ENCODE peak calls at places on chromosomes 11 and 22, in six cellular contexts. One of them, this sample, is unnamed.
A peak's percentile ranks its signal among the peaks of the same experiment; 100 is the strongest.

GRCh38 chr11:13210424-13210823 is 67.2 kb upstream of the BMAL1 start:
- DNase-seq in HuH-7: peak; percentile 20
- DNase-seq in stimulated activated CD4-positive, alpha-beta T cell treated with anti-CD3 and anti-CD28 coated beads, Interleukin-1b, Interleukin-23, amount 100 ng/mL, for 24 hours: no peak
- DNase-seq in effector CD4-positive, alpha-beta T cell: peak; percentile 10
- DNase-seq in occipital lobe: peak; percentile 49
- DNase-seq in activated T-cell treated with anti-CD3 and anti-CD28 coated beads for 1 hour: no peak
- DNase-seq in this sample: peak; percentile 70

GRCh38 chr11:6539748-6540268 is 42.7 kb downstream of the DNHD1 start:
- DNase-seq in HuH-7: no peak
- DNase-seq in occipital lobe: no peak
- DNase-seq in stimulated activated CD4-positive, alpha-beta T cell treated with anti-CD3 and anti-CD28 coated beads, Interleukin-1b, Interleukin-23, amount 100 ng/mL, for 24 hours: no peak
- DNase-seq in activated T-cell treated with anti-CD3 and anti-CD28 coated beads for 1 hour: no peak
- DNase-seq in effector CD4-positive, alpha-beta T cell: no peak
- DNase-seq in this sample: no peak

GRCh38 chr22:45991108-45991507 is 14.1 kb upstream of the WNT7B start:
- DNase-seq in stimulated activated CD4-positive, alpha-beta T cell treated with anti-CD3 and anti-CD28 coated beads, Interleukin-1b, Interleukin-23, amount 100 ng/mL, for 24 hours: no peak
- DNase-seq in HuH-7: no peak
- DNase-seq in occipital lobe: no peak
- DNase-seq in effector CD4-positive, alpha-beta T cell: no peak
- DNase-seq in activated T-cell treated with anti-CD3 and anti-CD28 coated beads for 1 hour: no peak
- DNase-seq in this sample: no peak

GRCh38 chr11:119689318-119689717 is 39.7 kb downstream of the NECTIN1 start:
- DNase-seq in effector CD4-positive, alpha-beta T cell: no peak
- DNase-seq in occipital lobe: no peak
- DNase-seq in activated T-cell treated with anti-CD3 and anti-CD28 coated beads for 1 hour: no peak
- DNase-seq in HuH-7: no peak
- DNase-seq in stimulated activated CD4-positive, alpha-beta T cell treated with anti-CD3 and anti-CD28 coated beads, Interleukin-1b, Interleukin-23, amount 100 ng/mL, for 24 hours: no peak
- DNase-seq in this sample: no peak

GRCh38 chr11:75100314-75100713 is 3.6 kb upstream of the OR2AT4 start:
- DNase-seq in effector CD4-positive, alpha-beta T cell: no peak
- DNase-seq in occipital lobe: no peak
- DNase-seq in activated T-cell treated with anti-CD3 and anti-CD28 coated beads for 1 hour: no peak
- DNase-seq in HuH-7: peak; percentile 21
- DNase-seq in stimulated activated CD4-positive, alpha-beta T cell treated with anti-CD3 and anti-CD28 coated beads, Interleukin-1b, Interleukin-23, amount 100 ng/mL, for 24 hours: peak; percentile 25
- DNase-seq in this sample: no peak

GRCh38 chr11:114163231-114163631 is 103.7 kb downstream of the ZBTB16 start:
- DNase-seq in effector CD4-positive, alpha-beta T cell: no peak
- DNase-seq in occipital lobe: no peak
- DNase-seq in stimulated activated CD4-positive, alpha-beta T cell treated with anti-CD3 and anti-CD28 coated beads, Interleukin-1b, Interleukin-23, amount 100 ng/mL, for 24 hours: no peak
- DNase-seq in HuH-7: no peak
- DNase-seq in activated T-cell treated with anti-CD3 and anti-CD28 coated beads for 1 hour: no peak
- DNase-seq in this sample: no peak

GRCh38 chr11:117724104-117724503 is 72.9 kb downstream of the DSCAML1 start:
- DNase-seq in occipital lobe: no peak
- DNase-seq in stimulated activated CD4-positive, alpha-beta T cell treated with anti-CD3 and anti-CD28 coated beads, Interleukin-1b, Interleukin-23, amount 100 ng/mL, for 24 hours: no peak
- DNase-seq in activated T-cell treated with anti-CD3 and anti-CD28 coated beads for 1 hour: no peak
- DNase-seq in HuH-7: no peak
- DNase-seq in effector CD4-positive, alpha-beta T cell: no peak
- DNase-seq in this sample: peak; percentile 83

GRCh38 chr22:19060356-19061009 is 61.7 kb downstream of the DGCR2 start:
- DNase-seq in HuH-7: no peak
- DNase-seq in stimulated activated CD4-positive, alpha-beta T cell treated with anti-CD3 and anti-CD28 coated beads, Interleukin-1b, Interleukin-23, amount 100 ng/mL, for 24 hours: no peak
- DNase-seq in activated T-cell treated with anti-CD3 and anti-CD28 coated beads for 1 hour: no peak
- DNase-seq in effector CD4-positive, alpha-beta T cell: no peak
- DNase-seq in occipital lobe: no peak
- DNase-seq in this sample: no peak

GRCh38 chr11:8291421-8292350 is 28.0 kb upstream of the LMO1 start:
- DNase-seq in activated T-cell treated with anti-CD3 and anti-CD28 coated beads for 1 hour: no peak
- DNase-seq in occipital lobe: no peak
- DNase-seq in effector CD4-positive, alpha-beta T cell: no peak
- DNase-seq in HuH-7: no peak
- DNase-seq in stimulated activated CD4-positive, alpha-beta T cell treated with anti-CD3 and anti-CD28 coated beads, Interleukin-1b, Interleukin-23, amount 100 ng/mL, for 24 hours: no peak
- DNase-seq in this sample: no peak

GRCh38 chr11:66853242-66854229 is 3.3 kb upstream of the LRFN4 start:
- DNase-seq in effector CD4-positive, alpha-beta T cell: no peak
- DNase-seq in occipital lobe: no peak
- DNase-seq in stimulated activated CD4-positive, alpha-beta T cell treated with anti-CD3 and anti-CD28 coated beads, Interleukin-1b, Interleukin-23, amount 100 ng/mL, for 24 hours: no peak
- DNase-seq in HuH-7: no peak
- DNase-seq in activated T-cell treated with anti-CD3 and anti-CD28 coated beads for 1 hour: no peak
- DNase-seq in this sample: no peak

GRCh38 chr22:38174626-38175025 is 7.0 kb downstream of the PLA2G6 start:
- DNase-seq in occipital lobe: no peak
- DNase-seq in effector CD4-positive, alpha-beta T cell: no peak
- DNase-seq in HuH-7: no peak
- DNase-seq in stimulated activated CD4-positive, alpha-beta T cell treated with anti-CD3 and anti-CD28 coated beads, Interleukin-1b, Interleukin-23, amount 100 ng/mL, for 24 hours: no peak
- DNase-seq in activated T-cell treated with anti-CD3 and anti-CD28 coated beads for 1 hour: no peak
- DNase-seq in this sample: no peak

GRCh38 chr11:16867097-16867496 is 128.7 kb downstream of the C11orf58 start:
- DNase-seq in effector CD4-positive, alpha-beta T cell: no peak
- DNase-seq in occipital lobe: no peak
- DNase-seq in stimulated activated CD4-positive, alpha-beta T cell treated with anti-CD3 and anti-CD28 coated beads, Interleukin-1b, Interleukin-23, amount 100 ng/mL, for 24 hours: no peak
- DNase-seq in activated T-cell treated with anti-CD3 and anti-CD28 coated beads for 1 hour: no peak
- DNase-seq in HuH-7: no peak
- DNase-seq in this sample: no peak

GRCh38 chr11:57674251-57674650 is 6.3 kb downstream of the ZDHHC5 start:
- DNase-seq in HuH-7: no peak
- DNase-seq in effector CD4-positive, alpha-beta T cell: no peak
- DNase-seq in occipital lobe: no peak
- DNase-seq in activated T-cell treated with anti-CD3 and anti-CD28 coated beads for 1 hour: no peak
- DNase-seq in stimulated activated CD4-positive, alpha-beta T cell treated with anti-CD3 and anti-CD28 coated beads, Interleukin-1b, Interleukin-23, amount 100 ng/mL, for 24 hours: no peak
- DNase-seq in this sample: no peak

GRCh38 chr11:3866206-3866605 is 10.7 kb downstream of the STIM1 start:
- DNase-seq in occipital lobe: no peak
- DNase-seq in activated T-cell treated with anti-CD3 and anti-CD28 coated beads for 1 hour: no peak
- DNase-seq in effector CD4-positive, alpha-beta T cell: no peak
- DNase-seq in stimulated activated CD4-positive, alpha-beta T cell treated with anti-CD3 and anti-CD28 coated beads, Interleukin-1b, Interleukin-23, amount 100 ng/mL, for 24 hours: no peak
- DNase-seq in HuH-7: no peak
- DNase-seq in this sample: no peak

GRCh38 chr11:123519055-123519796 is 89.2 kb downstream of the GRAMD1B start:
- DNase-seq in stimulated activated CD4-positive, alpha-beta T cell treated with anti-CD3 and anti-CD28 coated beads, Interleukin-1b, Interleukin-23, amount 100 ng/mL, for 24 hours: no peak
- DNase-seq in activated T-cell treated with anti-CD3 and anti-CD28 coated beads for 1 hour: no peak
- DNase-seq in HuH-7: no peak
- DNase-seq in effector CD4-positive, alpha-beta T cell: no peak
- DNase-seq in occipital lobe: peak; percentile 52
- DNase-seq in this sample: no peak

GRCh38 chr11:111601636-111601978 is 642 bp upstream of the SIK2 start:
- DNase-seq in effector CD4-positive, alpha-beta T cell: no peak
- DNase-seq in occipital lobe: no peak
- DNase-seq in stimulated activated CD4-positive, alpha-beta T cell treated with anti-CD3 and anti-CD28 coated beads, Interleukin-1b, Interleukin-23, amount 100 ng/mL, for 24 hours: no peak
- DNase-seq in activated T-cell treated with anti-CD3 and anti-CD28 coated beads for 1 hour: no peak
- DNase-seq in HuH-7: no peak
- DNase-seq in this sample: no peak

GRCh38 chr22:23179381-23180294 is 671 bp upstream of the BCR start:
- DNase-seq in activated T-cell treated with anti-CD3 and anti-CD28 coated beads for 1 hour: no peak
- DNase-seq in stimulated activated CD4-positive, alpha-beta T cell treated with anti-CD3 and anti-CD28 coated beads, Interleukin-1b, Interleukin-23, amount 100 ng/mL, for 24 hours: no peak
- DNase-seq in effector CD4-positive, alpha-beta T cell: no peak
- DNase-seq in occipital lobe: no peak
- DNase-seq in HuH-7: peak; percentile 58
- DNase-seq in this sample: no peak

GRCh38 chr22:38220653-38221386 is 19.0 kb downstream of the MAFF start:
- DNase-seq in stimulated activated CD4-positive, alpha-beta T cell treated with anti-CD3 and anti-CD28 coated beads, Interleukin-1b, Interleukin-23, amount 100 ng/mL, for 24 hours: no peak
- DNase-seq in activated T-cell treated with anti-CD3 and anti-CD28 coated beads for 1 hour: no peak
- DNase-seq in HuH-7: no peak
- DNase-seq in effector CD4-positive, alpha-beta T cell: no peak
- DNase-seq in occipital lobe: no peak
- DNase-seq in this sample: no peak

GRCh38 chr11:104830080-104830479 is 68.2 kb downstream of the CASP12 start:
- DNase-seq in occipital lobe: no peak
- DNase-seq in effector CD4-positive, alpha-beta T cell: no peak
- DNase-seq in stimulated activated CD4-positive, alpha-beta T cell treated with anti-CD3 and anti-CD28 coated beads, Interleukin-1b, Interleukin-23, amount 100 ng/mL, for 24 hours: no peak
- DNase-seq in activated T-cell treated with anti-CD3 and anti-CD28 coated beads for 1 hour: no peak
- DNase-seq in HuH-7: no peak
- DNase-seq in this sample: no peak

GRCh38 chr11:117807482-117808272 is 10.7 kb upstream of the DSCAML1 start:
- DNase-seq in stimulated activated CD4-positive, alpha-beta T cell treated with anti-CD3 and anti-CD28 coated beads, Interleukin-1b, Interleukin-23, amount 100 ng/mL, for 24 hours: peak; percentile 65
- DNase-seq in effector CD4-positive, alpha-beta T cell: peak; percentile 74
- DNase-seq in activated T-cell treated with anti-CD3 and anti-CD28 coated beads for 1 hour: peak; percentile 83
- DNase-seq in occipital lobe: peak; percentile 40
- DNase-seq in HuH-7: peak; percentile 63
- DNase-seq in this sample: peak; percentile 96

GRCh38 chr22:19110064-19110458 is 12.2 kb downstream of the DGCR2 start:
- DNase-seq in activated T-cell treated with anti-CD3 and anti-CD28 coated beads for 1 hour: no peak
- DNase-seq in stimulated activated CD4-positive, alpha-beta T cell treated with anti-CD3 and anti-CD28 coated beads, Interleukin-1b, Interleukin-23, amount 100 ng/mL, for 24 hours: no peak
- DNase-seq in HuH-7: no peak
- DNase-seq in effector CD4-positive, alpha-beta T cell: no peak
- DNase-seq in occipital lobe: no peak
- DNase-seq in this sample: no peak

GRCh38 chr22:38311331-38311635 is 6.0 kb downstream of the CSNK1E start:
- DNase-seq in activated T-cell treated with anti-CD3 and anti-CD28 coated beads for 1 hour: no peak
- DNase-seq in stimulated activated CD4-positive, alpha-beta T cell treated with anti-CD3 and anti-CD28 coated beads, Interleukin-1b, Interleukin-23, amount 100 ng/mL, for 24 hours: no peak
- DNase-seq in occipital lobe: no peak
- DNase-seq in effector CD4-positive, alpha-beta T cell: no peak
- DNase-seq in HuH-7: no peak
- DNase-seq in this sample: no peak

GRCh38 chr11:41281131-41281742 is 178.2 kb downstream of the LRRC4C start:
- DNase-seq in effector CD4-positive, alpha-beta T cell: no peak
- DNase-seq in HuH-7: no peak
- DNase-seq in occipital lobe: peak; percentile 6
- DNase-seq in stimulated activated CD4-positive, alpha-beta T cell treated with anti-CD3 and anti-CD28 coated beads, Interleukin-1b, Interleukin-23, amount 100 ng/mL, for 24 hours: no peak
- DNase-seq in activated T-cell treated with anti-CD3 and anti-CD28 coated beads for 1 hour: no peak
- DNase-seq in this sample: no peak

GRCh38 chr11:9758676-9759518 is 95.0 kb downstream of the SWAP70 start:
- DNase-seq in HuH-7: peak; percentile 81
- DNase-seq in effector CD4-positive, alpha-beta T cell: peak; percentile 16
- DNase-seq in stimulated activated CD4-positive, alpha-beta T cell treated with anti-CD3 and anti-CD28 coated beads, Interleukin-1b, Interleukin-23, amount 100 ng/mL, for 24 hours: peak; percentile 44
- DNase-seq in activated T-cell treated with anti-CD3 and anti-CD28 coated beads for 1 hour: peak; percentile 17
- DNase-seq in occipital lobe: peak; percentile 47
- DNase-seq in this sample: peak; percentile 27

GRCh38 chr11:67240575-67241389 is 25.5 kb upstream of the GRK2 start:
- DNase-seq in activated T-cell treated with anti-CD3 and anti-CD28 coated beads for 1 hour: peak; percentile 63
- DNase-seq in stimulated activated CD4-positive, alpha-beta T cell treated with anti-CD3 and anti-CD28 coated beads, Interleukin-1b, Interleukin-23, amount 100 ng/mL, for 24 hours: peak; percentile 78
- DNase-seq in occipital lobe: peak; percentile 64
- DNase-seq in effector CD4-positive, alpha-beta T cell: peak; percentile 82
- DNase-seq in HuH-7: peak; percentile 92
- DNase-seq in this sample: peak; percentile 75

GRCh38 chr22:47128216-47129215 is 366.1 kb downstream of the TBC1D22A start:
- DNase-seq in stimulated activated CD4-positive, alpha-beta T cell treated with anti-CD3 and anti-CD28 coated beads, Interleukin-1b, Interleukin-23, amount 100 ng/mL, for 24 hours: no peak
- DNase-seq in HuH-7: no peak
- DNase-seq in activated T-cell treated with anti-CD3 and anti-CD28 coated beads for 1 hour: no peak
- DNase-seq in occipital lobe: no peak
- DNase-seq in effector CD4-positive, alpha-beta T cell: no peak
- DNase-seq in this sample: no peak

GRCh38 chr11:125211191-125211953 is 46.8 kb downstream of the PKNOX2 start:
- DNase-seq in effector CD4-positive, alpha-beta T cell: no peak
- DNase-seq in stimulated activated CD4-positive, alpha-beta T cell treated with anti-CD3 and anti-CD28 coated beads, Interleukin-1b, Interleukin-23, amount 100 ng/mL, for 24 hours: no peak
- DNase-seq in activated T-cell treated with anti-CD3 and anti-CD28 coated beads for 1 hour: no peak
- DNase-seq in occipital lobe: no peak
- DNase-seq in HuH-7: no peak
- DNase-seq in this sample: peak; percentile 23

GRCh38 chr11:106585061-106585460 is 433.2 kb downstream of the GUCY1A2 start:
- DNase-seq in effector CD4-positive, alpha-beta T cell: no peak
- DNase-seq in stimulated activated CD4-positive, alpha-beta T cell treated with anti-CD3 and anti-CD28 coated beads, Interleukin-1b, Interleukin-23, amount 100 ng/mL, for 24 hours: no peak
- DNase-seq in HuH-7: peak; percentile 10
- DNase-seq in activated T-cell treated with anti-CD3 and anti-CD28 coated beads for 1 hour: no peak
- DNase-seq in occipital lobe: no peak
- DNase-seq in this sample: peak; percentile 60

GRCh38 chr11:3659595-3660515 is 11.3 kb downstream of the CHRNA10 start:
- DNase-seq in HuH-7: no peak
- DNase-seq in activated T-cell treated with anti-CD3 and anti-CD28 coated beads for 1 hour: no peak
- DNase-seq in stimulated activated CD4-positive, alpha-beta T cell treated with anti-CD3 and anti-CD28 coated beads, Interleukin-1b, Interleukin-23, amount 100 ng/mL, for 24 hours: no peak
- DNase-seq in effector CD4-positive, alpha-beta T cell: no peak
- DNase-seq in occipital lobe: no peak
- DNase-seq in this sample: no peak

GRCh38 chr11:20097319-20098221 is 62.7 kb downstream of the DBX1 start:
- DNase-seq in activated T-cell treated with anti-CD3 and anti-CD28 coated beads for 1 hour: no peak
- DNase-seq in occipital lobe: no peak
- DNase-seq in stimulated activated CD4-positive, alpha-beta T cell treated with anti-CD3 and anti-CD28 coated beads, Interleukin-1b, Interleukin-23, amount 100 ng/mL, for 24 hours: no peak
- DNase-seq in HuH-7: peak; percentile 37
- DNase-seq in effector CD4-positive, alpha-beta T cell: no peak
- DNase-seq in this sample: no peak

GRCh38 chr11:99419991-99420390 is 399.2 kb downstream of the CNTN5 start:
- DNase-seq in stimulated activated CD4-positive, alpha-beta T cell treated with anti-CD3 and anti-CD28 coated beads, Interleukin-1b, Interleukin-23, amount 100 ng/mL, for 24 hours: no peak
- DNase-seq in effector CD4-positive, alpha-beta T cell: no peak
- DNase-seq in activated T-cell treated with anti-CD3 and anti-CD28 coated beads for 1 hour: no peak
- DNase-seq in occipital lobe: no peak
- DNase-seq in HuH-7: no peak
- DNase-seq in this sample: no peak

GRCh38 chr11:115119136-115119535 is 385.1 kb downstream of the CADM1 start:
- DNase-seq in occipital lobe: no peak
- DNase-seq in stimulated activated CD4-positive, alpha-beta T cell treated with anti-CD3 and anti-CD28 coated beads, Interleukin-1b, Interleukin-23, amount 100 ng/mL, for 24 hours: no peak
- DNase-seq in activated T-cell treated with anti-CD3 and anti-CD28 coated beads for 1 hour: no peak
- DNase-seq in HuH-7: no peak
- DNase-seq in effector CD4-positive, alpha-beta T cell: no peak
- DNase-seq in this sample: no peak

GRCh38 chr11:10351768-10352641 is 47.1 kb downstream of the ADM start:
- DNase-seq in effector CD4-positive, alpha-beta T cell: no peak
- DNase-seq in occipital lobe: no peak
- DNase-seq in HuH-7: peak; percentile 27
- DNase-seq in stimulated activated CD4-positive, alpha-beta T cell treated with anti-CD3 and anti-CD28 coated beads, Interleukin-1b, Interleukin-23, amount 100 ng/mL, for 24 hours: no peak
- DNase-seq in activated T-cell treated with anti-CD3 and anti-CD28 coated beads for 1 hour: no peak
- DNase-seq in this sample: no peak

GRCh38 chr11:56706486-56706885 is 7.6 kb downstream of the OR9G1 start:
- DNase-seq in stimulated activated CD4-positive, alpha-beta T cell treated with anti-CD3 and anti-CD28 coated beads, Interleukin-1b, Interleukin-23, amount 100 ng/mL, for 24 hours: no peak
- DNase-seq in HuH-7: no peak
- DNase-seq in occipital lobe: no peak
- DNase-seq in activated T-cell treated with anti-CD3 and anti-CD28 coated beads for 1 hour: no peak
- DNase-seq in effector CD4-positive, alpha-beta T cell: no peak
- DNase-seq in this sample: no peak

This sample was measured in NCI-H526.